ENCODE peak calls at places on chromosomes 1 and 21, in seven cellular contexts. Q is Calu3, R is HL-60, S is mucosa of descending colon, O is fibroblast of pulmonary artery, N is uterus, H is AG09309. C is an unnamed sample.

GRCh38 chr1:87588445-87588844 is 259.8 kb downstream of the LMO4 start:
- DNase-seq in R (no peak), Q (no peak), N (no peak), H (no peak), O (no peak), S (no peak), C (no peak)

GRCh38 chr1:7940745-7941436 is at the start of gene TNFRSF9:
- DNase-seq in H (no peak), R (no peak), S (no peak), N (no peak), O (peak), Q (peak), C (peak)

GRCh38 chr1:233543338-233544255 is 70.3 kb upstream of the KCNK1 start:
- DNase-seq in S (no peak), R (no peak), N (peak), O (peak), H (peak), Q (peak), C (peak)

GRCh38 chr1:209190591-209191241 is 392.8 kb upstream of the CAMK1G start:
- DNase-seq in N (no peak), H (no peak), S (peak), Q (peak), R (peak), O (peak), C (peak)

GRCh38 chr1:25198731-25199231 is 33.5 kb downstream of the SYF2 start:
- DNase-seq in S (peak), N (no peak), R (no peak), H (no peak), O (no peak), Q (no peak), C (no peak)

GRCh38 chr1:209900734-209901133 is 37.3 kb upstream of the SYT14 start:
- DNase-seq in S (no peak), N (no peak), O (peak), H (peak), R (no peak), Q (no peak), C (no peak)

GRCh38 chr1:172278478-172278877 is 142.0 kb upstream of the C1orf105 start:
- DNase-seq in H (peak), O (peak), N (no peak), R (no peak), S (no peak), Q (no peak), C (no peak)

GRCh38 chr21:33115586-33116541 is 45.9 kb downstream of the OLIG1 start:
- DNase-seq in R (no peak), Q (no peak), O (no peak), N (no peak), H (no peak), S (no peak), C (no peak)

GRCh38 chr1:21859669-21860179 is 47.7 kb downstream of the LDLRAD2 start:
- DNase-seq in R (no peak), O (no peak), S (no peak), N (no peak), Q (no peak), H (no peak), C (no peak)

GRCh38 chr1:245578306-245578705 is 423.5 kb downstream of the KIF26B start:
- DNase-seq in H (no peak), S (no peak), Q (no peak), R (no peak), N (no peak), O (no peak), C (no peak)

GRCh38 chr1:44283524-44284173 is 70.4 kb downstream of the DMAP1 start:
- DNase-seq in R (no peak), H (no peak), N (no peak), S (no peak), Q (no peak), O (no peak), C (no peak)

GRCh38 chr21:43918385-43918947 is 53.4 kb downstream of the AGPAT3 start:
- DNase-seq in S (peak), Q (no peak), H (no peak), R (no peak), O (no peak), N (no peak), C (no peak)

GRCh38 chr1:116330846-116331245 is 42.2 kb upstream of the ATP1A1 start:
- DNase-seq in O (no peak), Q (no peak), S (no peak), R (no peak), N (no peak), H (no peak), C (no peak)

GRCh38 chr1:194194724-194195123 is 1008.3 kb upstream of the B3GALT2 start:
- DNase-seq in Q (no peak), N (no peak), R (no peak), S (no peak), O (no peak), H (no peak), C (no peak)

GRCh38 chr1:192535916-192536662 is 39.5 kb upstream of the RGS1 start:
- DNase-seq in H (no peak), R (no peak), N (no peak), O (no peak), S (no peak), Q (no peak), C (no peak)

GRCh38 chr1:160981584-160982411 is 27.2 kb upstream of the ITLN2 start:
- DNase-seq in S (no peak), N (no peak), H (no peak), O (no peak), R (no peak), Q (peak), C (no peak)

GRCh38 chr1:59128784-59129227 is 168.1 kb upstream of the FGGY start:
- DNase-seq in S (no peak), N (no peak), Q (no peak), H (peak), O (peak), R (no peak), C (no peak)

GRCh38 chr1:181021811-181022434 is 747 bp downstream of the STX6 start:
- DNase-seq in N (peak), O (peak), H (no peak), R (no peak), S (peak), Q (peak), C (peak)

GRCh38 chr1:4531842-4532241 is 122.6 kb upstream of the AJAP1 start:
- DNase-seq in N (no peak), R (no peak), Q (no peak), S (no peak), O (no peak), H (no peak), C (no peak)

GRCh38 chr1:225567789-225568188 is 85.1 kb downstream of the ENAH start:
- DNase-seq in H (no peak), Q (no peak), S (no peak), R (no peak), N (no peak), O (no peak), C (no peak)

GRCh38 chr1:209367031-209367813 is 216.3 kb upstream of the CAMK1G start:
- DNase-seq in R (no peak), H (peak), Q (no peak), N (no peak), O (peak), S (no peak), C (no peak)

GRCh38 chr1:30120268-30121000 is 603.0 kb downstream of the MATN1 start:
- DNase-seq in N (peak), Q (no peak), R (no peak), O (no peak), S (no peak), H (no peak), C (no peak)

GRCh38 chr1:190436615-190437014 is 41.0 kb downstream of the BRINP3 start:
- DNase-seq in O (peak), Q (peak), S (no peak), H (no peak), N (no peak), R (no peak), C (no peak)

GRCh38 chr1:228010921-228011320 is 4.1 kb downstream of the WNT3A start:
- DNase-seq in R (no peak), N (no peak), H (no peak), S (no peak), O (no peak), Q (no peak), C (peak)
- TF ChIP-seq CTCF in R (no peak), N (no peak), H (no peak), S (no peak), O (no peak), Q (no peak), C (no peak)

GRCh38 chr1:107593436-107594209 is 371.4 kb downstream of the VAV3 start:
- DNase-seq in Q (no peak), S (no peak), H (no peak), O (no peak), R (no peak), N (no peak), C (no peak)
- TF ChIP-seq CTCF in Q (no peak), S (no peak), H (no peak), O (no peak), R (no peak), N (no peak), C (no peak)

GRCh38 chr1:155649689-155650088 is 38.9 kb downstream of the YY1AP1 start:
- DNase-seq in S (no peak), R (no peak), H (no peak), N (no peak), O (no peak), Q (no peak), C (no peak)

GRCh38 chr1:155650231-155650757 is 38.3 kb downstream of the YY1AP1 start:
- DNase-seq in Q (no peak), O (no peak), N (no peak), S (no peak), H (no peak), R (no peak), C (no peak)

GRCh38 chr1:155646307-155646706 is 36.3 kb downstream of the MSTO1 start:
- DNase-seq in N (no peak), S (no peak), Q (no peak), R (peak), H (no peak), O (peak), C (no peak)

GRCh38 chr1:155645648-155646047 is 35.6 kb downstream of the MSTO1 start:
- DNase-seq in N (peak), H (no peak), R (no peak), Q (no peak), S (no peak), O (peak), C (peak)

DNA sequence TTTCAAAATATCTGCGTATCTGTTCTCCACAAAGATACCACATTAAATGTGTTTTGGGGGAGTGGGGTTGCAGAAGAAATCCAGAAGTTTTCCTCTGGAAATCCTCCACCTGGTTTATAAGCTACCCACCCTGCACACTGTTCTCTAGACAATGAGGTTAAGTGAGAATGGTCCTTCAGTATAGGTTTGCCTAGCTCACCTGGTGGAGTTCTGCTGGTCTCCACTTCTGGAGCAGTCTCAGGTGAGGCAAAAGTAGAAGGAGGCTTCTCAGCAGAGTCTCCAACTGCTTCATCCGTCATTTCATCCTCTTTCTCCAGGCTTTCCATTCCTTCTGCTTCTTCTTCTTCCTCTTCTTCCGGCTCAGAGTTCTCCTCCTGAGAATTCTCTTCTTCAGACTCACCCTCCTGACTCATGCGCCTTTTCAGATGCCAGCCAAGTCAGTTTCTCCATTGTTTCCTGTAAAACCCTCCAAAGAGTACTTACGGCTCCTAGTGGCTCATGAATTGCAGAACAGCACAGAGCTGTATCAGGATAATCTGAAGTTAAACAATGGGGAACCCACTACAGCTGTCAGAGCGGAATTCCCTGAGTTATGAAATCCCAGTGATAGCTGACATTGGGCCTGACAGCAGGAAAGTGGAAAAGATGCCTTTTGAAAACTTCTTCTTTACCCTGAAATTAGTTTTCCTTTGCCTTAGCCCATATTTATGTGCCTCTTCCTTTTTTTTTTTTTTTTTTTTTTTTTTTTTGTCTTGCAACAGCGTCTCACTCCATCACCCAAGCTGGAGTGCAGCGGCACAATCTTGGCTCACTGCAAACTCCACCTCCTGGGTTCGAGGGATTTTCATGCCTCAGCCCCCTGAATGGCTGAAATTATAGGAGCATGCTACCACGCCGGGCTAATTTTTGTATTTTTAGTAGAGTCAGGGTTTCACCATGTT is 38.5 kb downstream of the MSTO1 start:
- DNase-seq in N (no peak), O (peak), H (peak), S (no peak), R (peak), Q (peak), C (peak)
- TF ChIP-seq CTCF in N (peak), O (peak), H (peak), S (no peak), R (peak), Q (peak), C (peak)

DNA sequence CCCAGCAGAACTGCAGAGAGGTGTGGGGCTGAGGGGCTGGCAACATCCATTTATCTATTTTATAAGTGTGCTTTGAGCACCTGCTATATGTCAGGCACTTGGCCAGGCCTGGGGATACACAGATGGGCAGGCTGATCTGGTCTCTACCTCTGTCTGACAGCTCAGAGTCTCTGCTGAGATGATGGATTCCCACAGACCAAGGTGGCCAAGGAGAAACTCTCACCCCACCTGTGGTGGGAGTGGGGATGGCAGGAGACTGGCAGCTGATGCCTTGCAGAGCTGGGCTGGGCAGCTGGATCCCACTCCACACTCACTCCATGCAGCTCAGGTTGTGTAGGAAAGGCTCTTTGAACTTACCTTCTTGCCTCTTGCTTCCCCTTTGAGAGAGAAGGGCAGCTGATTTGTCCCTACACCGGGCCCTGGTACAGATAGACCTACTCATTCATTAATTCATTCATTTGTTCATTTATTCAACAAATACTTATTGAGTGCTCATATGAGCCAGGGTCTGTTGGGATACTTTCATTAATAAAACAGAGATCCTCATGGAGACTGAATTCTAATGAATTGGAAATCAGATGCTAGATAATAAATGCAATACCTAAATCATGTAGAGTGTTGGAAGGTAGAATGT is 9.0 kb downstream of the ADORA1 start:
- DNase-seq in R (no peak), O (no peak), S (no peak), Q (peak), H (no peak), N (no peak), C (no peak)
- TF ChIP-seq CTCF in R (no peak), O (no peak), S (no peak), Q (no peak), H (no peak), N (no peak), C (no peak)

DNA sequence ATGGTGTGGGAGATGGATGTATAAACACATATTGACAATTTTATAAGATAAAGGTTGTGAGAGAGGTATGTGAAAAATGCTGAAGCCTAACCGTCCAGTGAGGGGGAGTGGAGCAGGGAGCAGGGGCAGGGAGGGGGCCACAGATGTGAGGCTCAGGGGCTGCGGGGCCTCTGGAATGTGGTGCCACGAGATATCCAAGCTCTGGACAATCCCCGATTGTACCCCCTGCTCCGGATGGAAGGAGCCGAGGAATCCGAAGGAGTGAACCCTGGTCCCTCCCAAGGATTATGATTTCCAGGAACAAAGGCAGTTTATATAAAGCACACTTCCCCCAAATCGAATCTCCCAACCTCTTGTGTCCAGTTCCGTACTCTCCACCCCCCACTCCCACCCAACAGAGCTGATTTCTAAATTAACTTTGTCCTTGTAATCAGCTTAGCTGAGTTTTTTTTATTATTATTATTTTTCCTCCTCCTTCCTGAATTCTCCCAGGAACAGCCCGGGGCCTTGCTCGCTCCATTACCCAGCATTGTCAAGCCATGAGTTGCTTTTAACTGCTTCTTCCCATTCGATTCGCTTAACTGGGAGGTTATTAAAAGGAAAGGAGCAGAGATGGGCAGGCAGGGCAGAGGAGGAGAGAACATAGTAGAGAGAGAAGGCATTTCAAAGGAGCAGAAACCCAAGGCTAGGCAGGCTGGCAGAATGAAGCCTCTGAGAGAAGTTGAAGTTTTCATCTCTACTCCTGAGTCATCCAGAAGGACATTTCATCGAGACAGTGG is 9.4 kb downstream of the KIRREL1 start:
- DNase-seq in N (no peak), S (no peak), O (peak), R (no peak), H (no peak), Q (no peak), C (no peak)
- TF ChIP-seq CTCF in N (no peak), S (no peak), O (no peak), R (no peak), H (no peak), Q (no peak), C (no peak)

DNA sequence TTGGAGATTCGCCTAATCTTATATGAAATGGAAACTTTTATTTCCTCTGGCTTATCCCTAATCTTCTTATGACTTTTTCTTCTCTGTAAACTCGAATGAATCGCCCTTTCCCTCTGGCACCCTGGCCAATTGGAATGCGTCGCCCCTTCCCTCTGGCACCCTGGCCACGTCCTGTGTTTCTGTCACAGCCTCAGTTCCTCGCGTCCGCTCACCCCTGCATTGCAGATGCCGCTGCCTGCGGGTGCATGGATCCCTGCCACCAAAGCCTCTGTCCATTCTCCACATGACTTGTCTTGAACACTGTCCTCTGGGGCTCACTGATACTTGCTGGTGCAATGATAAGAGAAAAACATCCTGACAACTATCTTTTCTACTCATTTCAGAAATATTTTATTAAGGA is 104.6 kb downstream of the ADARB1 start:
- DNase-seq in Q (no peak), O (no peak), S (no peak), R (no peak), N (no peak), H (no peak), C (no peak)
- TF ChIP-seq CTCF in Q (no peak), O (no peak), S (no peak), R (no peak), N (no peak), H (no peak), C (no peak)

GRCh38 chr1:70143052-70143659 is 62.2 kb downstream of the LRRC40 start:
- DNase-seq in O (peak), N (no peak), Q (no peak), H (peak), R (no peak), S (no peak), C (no peak)
- TF ChIP-seq CTCF in O (peak), N (no peak), Q (no peak), H (peak), R (no peak), S (no peak), C (no peak)

DNA sequence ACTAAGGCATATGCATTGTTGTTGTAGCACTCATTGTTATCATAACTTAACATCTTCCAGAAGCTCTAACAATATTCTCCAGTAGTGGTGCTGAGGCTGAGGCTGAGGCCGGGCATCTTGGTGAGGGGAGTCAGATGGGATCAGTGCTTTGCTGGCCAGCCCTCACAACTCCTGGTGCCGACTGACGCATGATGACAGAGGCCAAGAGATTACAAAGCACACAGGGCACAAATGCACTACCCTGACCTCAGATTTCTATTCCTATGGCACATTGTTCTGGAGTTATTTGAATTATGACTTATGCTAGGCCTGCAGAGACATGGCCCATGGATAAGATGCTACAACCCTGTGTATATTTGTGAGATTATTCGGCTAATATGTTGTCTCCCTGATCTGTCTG is 8.3 kb upstream of the IGSF5 start:
- DNase-seq in S (no peak), N (no peak), Q (no peak), O (no peak), R (no peak), H (no peak), C (no peak)
- TF ChIP-seq CTCF in S (no peak), N (no peak), Q (no peak), O (no peak), R (no peak), H (no peak), C (no peak)

C was measured in adrenal gland.